ENCODE peak calls at places on chromosomes 13 and 19, in five cellular contexts. U is neuronal stem cell, S is left ventricle myocardium inferior, P is mesendoderm, H is neural progenitor cell. W is an unnamed sample. For H3K4me1, the result is how much of the 10 kb centered on the place peaks cover.

GRCh38 chr19:38559428-38560401 is 58.0 kb downstream of the MAP4K1 start:
- DNase-seq in H (no peak), S (no peak), P (no peak), U (no peak), W (no peak)

GRCh38 chr19:12749938-12750521 is 1.6 kb upstream of the BEST2 start:
- DNase-seq in U (no peak), P (no peak), S (no peak), H (no peak), W (no peak)

GRCh38 chr13:96904232-96904631 is 90.0 kb downstream of the OXGR1 start:
- DNase-seq in H (no peak), S (no peak), P (no peak), U (no peak), W (no peak)

GRCh38 chr13:52846567-52847321 is 1.7 kb downstream of the PCDH8 start:
- DNase-seq in H (peak), S (peak), U (peak), P (peak), W (peak)

GRCh38 chr19:2552859-2553258 is 76.9 kb downstream of the GADD45B start:
- DNase-seq in U (no peak), H (no peak), P (peak), S (peak), W (no peak)

GRCh38 chr13:72782717-72783116 is 784 bp downstream of the PIBF1 start:
- DNase-seq in U (no peak), S (no peak), H (peak), P (peak), W (no peak)

GRCh38 chr19:10238172-10238783 is 7.1 kb upstream of the S1PR2 start:
- DNase-seq in U (no peak), P (no peak), S (peak), H (no peak), W (peak)

GRCh38 chr19:45645631-45646344 is 6.6 kb upstream of the EML2 start:
- DNase-seq in U (no peak), P (peak), H (peak), S (peak), W (peak)

GRCh38 chr19:719081-719512 is 10.4 kb downstream of the PALM start:
- DNase-seq in U (no peak), H (no peak), S (peak), P (no peak), W (peak)

GRCh38 chr13:43785681-43786471 is 896 bp downstream of the ENOX1 start:
- DNase-seq in H (peak), P (peak), S (peak), U (peak), W (peak)

GRCh38 chr13:79869326-79869725 is 388.4 kb downstream of the NDFIP2 start:
- DNase-seq in H (no peak), U (no peak), S (no peak), P (peak), W (no peak)

GRCh38 chr19:8001995-8002849 is 3.2 kb downstream of the ELAVL1 start:
- DNase-seq in P (peak), U (peak), H (peak), S (peak), W (peak)

GRCh38 chr19:17020823-17021222 is 5.8 kb downstream of the CPAMD8 start:
- DNase-seq in H (no peak), S (no peak), U (no peak), P (peak), W (no peak)

GRCh38 chr19:49929121-49929610 is at the start of the genes ATF5 and NUP62:
- DNase-seq in H (peak), S (peak), P (peak), U (peak), W (peak)

GRCh38 chr19:9139609-9140158 is 513 bp upstream of the ZNF317 start:
- DNase-seq in P (no peak), S (no peak), H (no peak), U (no peak), W (no peak)

GRCh38 chr13:110882972-110883371 is 31.9 kb downstream of the ANKRD10 start:
- DNase-seq in P (no peak), S (no peak), H (no peak), U (no peak), W (no peak)
- H3K4me1 ChIP-seq in P (under half), S (under half), H (under half), U (under half), W (under half)

DNA sequence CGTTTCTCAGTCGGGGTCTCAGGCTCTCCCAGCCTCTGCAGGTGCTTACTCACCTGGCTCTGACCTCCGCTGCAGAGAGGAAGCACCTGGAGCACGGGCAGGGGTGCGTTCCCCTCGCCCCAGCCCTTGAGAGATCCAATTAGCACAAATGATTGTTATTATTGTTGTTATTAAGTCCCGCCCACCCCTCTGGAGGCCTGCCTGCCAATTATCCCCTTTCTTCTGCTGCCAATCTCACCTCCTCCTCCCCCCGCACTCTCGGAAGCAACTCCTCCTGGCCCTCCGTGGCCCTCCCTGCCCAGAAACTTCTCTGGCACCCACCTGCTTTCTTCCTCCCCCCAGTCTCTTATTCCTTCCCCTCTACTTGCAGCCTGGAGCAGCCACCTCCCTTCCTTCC is 8.8 kb downstream of the ZNF787 start:
- DNase-seq in P (no peak), U (no peak), S (no peak), H (no peak), W (no peak)
- H3K4me1 ChIP-seq in P (under half), U (under half), S (half or more), H (under half), W (under half)

GRCh38 chr19:14577885-14578427 is 4.9 kb upstream of the CLEC17A start:
- DNase-seq in S (no peak), P (no peak), H (peak), U (no peak), W (no peak)
- H3K4me1 ChIP-seq in S (under half), P (under half), H (under half), U (under half), W (under half)

DNA sequence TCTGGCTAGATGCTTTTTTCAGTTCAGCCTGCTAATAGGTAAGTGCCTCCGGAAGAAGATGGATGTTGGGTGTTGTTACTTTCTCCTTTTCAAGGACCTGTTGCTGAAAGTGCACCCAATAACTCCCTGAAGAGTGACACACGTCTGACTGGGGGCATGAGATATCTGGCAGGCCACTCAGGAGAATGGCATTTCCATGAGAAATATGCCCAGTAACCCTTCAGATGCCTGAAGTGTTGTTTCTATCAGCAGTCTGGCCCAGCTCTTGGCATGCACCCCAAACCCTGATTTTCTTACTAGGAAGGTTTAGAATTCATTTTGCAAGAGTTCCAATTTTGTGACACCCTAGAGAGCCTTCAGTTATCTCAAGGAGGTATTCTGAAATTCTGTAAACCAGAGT is 71.5 kb downstream of the ARHGAP35 start:
- DNase-seq in H (no peak), S (no peak), U (no peak), P (no peak), W (no peak)
- H3K4me1 ChIP-seq in H (under half), S (half or more), U (under half), P (under half), W (under half)

GRCh38 chr13:99218126-99218525 is 17.5 kb downstream of the UBAC2 start:
- DNase-seq in P (no peak), U (no peak), S (no peak), H (no peak), W (no peak)

GRCh38 chr13:99214232-99214631 is 13.6 kb downstream of the UBAC2 start:
- DNase-seq in P (no peak), S (no peak), U (no peak), H (no peak), W (no peak)

GRCh38 chr13:99217461-99218101 is 16.9 kb downstream of the UBAC2 start:
- DNase-seq in S (no peak), H (no peak), U (no peak), P (no peak), W (no peak)

GRCh38 chr13:99214691-99215090 is 14.0 kb downstream of the UBAC2 start:
- DNase-seq in P (no peak), U (no peak), H (no peak), S (no peak), W (no peak)

GRCh38 chr13:99215466-99215865 is 14.8 kb downstream of the UBAC2 start:
- DNase-seq in H (no peak), S (no peak), P (no peak), U (no peak), W (no peak)
- H3K4me1 ChIP-seq in H (under half), S (half or more), P (under half), U (under half), W (under half)